ENCODE peak calls at places on chromosomes 13 and 19, in seven cellular contexts. P is tibial nerve; L is activated CD8-positive, alpha-beta memory T cell treated with anti-CD3 and anti-CD28 coated beads for 1 hour; Z is endothelial cell; W is NCI-H446; V is pancreas; J is foreskin fibroblast. N is an unnamed sample.

GRCh38 chr13:100203696-100204367 is 114.9 kb downstream of the PCCA start:
- DNase-seq in V (no peak), P (no peak), L (no peak), J (peak), Z (no peak), W (no peak), N (no peak)

GRCh38 chr19:4454952-4455738 is 2.4 kb downstream of the UBXN6 start:
- DNase-seq in Z (no peak), W (no peak), P (no peak), L (no peak), V (peak), J (peak), N (no peak)

GRCh38 chr13:82569581-82569980 is 1312.7 kb downstream of the SLITRK1 start:
- DNase-seq in V (no peak), J (no peak), Z (no peak), W (no peak), L (no peak), P (no peak), N (no peak)

GRCh38 chr13:45522571-45522970 is 57.8 kb downstream of the COG3 start:
- DNase-seq in L (no peak), J (peak), Z (no peak), W (no peak), V (no peak), P (no peak), N (no peak)

GRCh38 chr13:103517066-103517767 is 451.0 kb upstream of the SLC10A2 start:
- DNase-seq in L (no peak), P (no peak), J (no peak), W (no peak), V (no peak), Z (no peak), N (no peak)

GRCh38 chr13:51714663-51715168 is 89.2 kb downstream of the DHRS12 start:
- DNase-seq in L (no peak), W (no peak), J (peak), P (no peak), V (no peak), Z (no peak), N (no peak)

GRCh38 chr19:719081-719512 is 10.4 kb downstream of the PALM start:
- DNase-seq in Z (no peak), W (no peak), V (no peak), J (peak), L (no peak), P (peak), N (peak)

GRCh38 chr13:29474991-29475390 is 120.5 kb downstream of the SLC7A1 start:
- DNase-seq in W (no peak), P (no peak), V (no peak), J (peak), Z (no peak), L (no peak), N (no peak)

GRCh38 chr19:15836345-15836594 is 20.8 kb upstream of the OR10H1 start:
- DNase-seq in V (no peak), P (no peak), L (peak), J (no peak), W (no peak), Z (no peak), N (no peak)

GRCh38 chr13:32932376-32932775 is 83.8 kb upstream of the KL start:
- DNase-seq in W (no peak), L (no peak), V (no peak), Z (no peak), J (no peak), P (no peak), N (no peak)

GRCh38 chr13:50887153-50887552 is 22.4 kb upstream of the RNASEH2B start:
- DNase-seq in J (no peak), P (no peak), W (no peak), V (no peak), L (no peak), Z (no peak), N (no peak)

GRCh38 chr19:54724644-54725043 is 402 bp downstream of the KIR3DL3 start:
- DNase-seq in Z (no peak), W (no peak), J (no peak), V (no peak), L (no peak), P (no peak), N (no peak)

GRCh38 chr13:103973740-103974139 is 907.5 kb upstream of the SLC10A2 start:
- DNase-seq in P (no peak), Z (no peak), L (no peak), W (no peak), V (no peak), J (no peak), N (no peak)

N was measured in retina.